ENCODE peak calls at places on chromosomes 11 and 22, in seven cellular contexts. O, Q, V, L, B, C and I are unnamed samples.

GRCh38 chr11:92276773-92277172 is 52.2 kb downstream of the FAT3 start:
- DNase-seq in V (no peak), Q (no peak), L (no peak), B (no peak), O (no peak), C (no peak), I (no peak)

GRCh38 chr11:112564228-112564955 is 303.7 kb upstream of the PLET1 start:
- DNase-seq in B (no peak), C (no peak), L (no peak), Q (no peak), O (no peak), V (no peak), I (no peak)

GRCh38 chr11:10693509-10694071 is at the start of gene IRAG1:
- DNase-seq in Q (peak), B (no peak), C (no peak), V (peak), O (no peak), L (peak), I (peak)

GRCh38 chr22:30290679-30291333 is 1.5 kb upstream of the CASTOR1 start:
- DNase-seq in Q (peak), B (peak), L (peak), V (peak), O (no peak), C (no peak), I (no peak)

GRCh38 chr22:36659762-36660509 is 43.6 kb downstream of the CACNG2 start:
- DNase-seq in C (peak), Q (peak), V (peak), B (no peak), L (no peak), O (peak), I (no peak)

GRCh38 chr22:36237462-36238347 is 1.6 kb downstream of the APOL2 start:
- DNase-seq in V (no peak), Q (peak), L (no peak), B (no peak), O (no peak), C (no peak), I (no peak)

GRCh38 chr11:77747381-77747969 is 73.0 kb downstream of the RSF1 start:
- DNase-seq in C (no peak), B (no peak), Q (no peak), L (no peak), V (no peak), O (no peak), I (no peak)

GRCh38 chr11:35820614-35821013 is 123.2 kb upstream of the LDLRAD3 start:
- DNase-seq in C (no peak), O (no peak), Q (no peak), V (no peak), B (no peak), L (no peak), I (no peak)

GRCh38 chr11:96472085-96472484 is 82.3 kb downstream of the JRKL start:
- DNase-seq in C (no peak), O (peak), Q (no peak), L (no peak), B (no peak), V (no peak), I (no peak)

GRCh38 chr11:93791493-93791892 is 7.4 kb downstream of the MED17 start:
- DNase-seq in L (no peak), C (no peak), B (no peak), V (no peak), Q (no peak), O (no peak), I (no peak)

GRCh38 chr11:34052608-34053160 is 1.2 kb downstream of the CAPRIN1 start:
- DNase-seq in V (peak), Q (no peak), C (peak), B (peak), O (peak), L (peak), I (peak)

GRCh38 chr22:19970479-19971275 is 29.1 kb upstream of the TXNRD2 start:
- DNase-seq in B (peak), L (peak), Q (no peak), O (peak), V (peak), C (peak), I (peak)

GRCh38 chr22:35638408-35638807 is 9.8 kb upstream of the APOL6 start:
- DNase-seq in Q (peak), C (no peak), V (peak), L (no peak), B (no peak), O (no peak), I (no peak)

GRCh38 chr11:63901660-63902059 is 15.3 kb downstream of the RCOR2 start:
- DNase-seq in C (no peak), V (no peak), O (peak), L (peak), B (no peak), Q (no peak), I (no peak)

GRCh38 chr11:118634435-118635236 is 27.2 kb downstream of the PHLDB1 start:
- DNase-seq in Q (peak), V (peak), C (peak), O (no peak), L (no peak), B (peak), I (peak)

GRCh38 chr11:17389957-17390649 is 1.6 kb upstream of the KCNJ11 start:
- DNase-seq in V (no peak), O (no peak), B (no peak), C (no peak), Q (no peak), L (no peak), I (no peak)

GRCh38 chr11:76615950-76616349 is 54.6 kb downstream of the LRRC32 start:
- DNase-seq in B (no peak), V (no peak), L (no peak), Q (peak), O (no peak), C (no peak), I (no peak)

GRCh38 chr11:115439385-115439784 is 64.8 kb downstream of the CADM1 start:
- DNase-seq in O (no peak), V (no peak), C (no peak), B (no peak), Q (no peak), L (no peak), I (no peak)

GRCh38 chr22:31289335-31289734 is 3.0 kb downstream of the PIK3IP1 start:
- DNase-seq in Q (no peak), O (no peak), B (no peak), L (no peak), C (no peak), V (no peak), I (no peak)

GRCh38 chr11:17673951-17674350 is 45.4 kb upstream of the MYOD1 start:
- DNase-seq in C (no peak), L (no peak), B (no peak), O (no peak), V (no peak), Q (no peak), I (no peak)

GRCh38 chr11:94134651-94135512 is 6.2 kb downstream of the PANX1 start:
- DNase-seq in L (no peak), V (no peak), O (no peak), B (no peak), Q (peak), C (peak), I (no peak)

GRCh38 chr11:45083544-45084087 is 62.8 kb upstream of the PRDM11 start:
- DNase-seq in Q (no peak), C (peak), B (no peak), O (peak), L (peak), V (peak), I (no peak)
- TF ChIP-seq CTCF in Q (no peak), C (peak), B (no peak), O (peak), L (peak), V (peak), I (peak)

GRCh38 chr11:45237666-45238348 is 48.3 kb downstream of the SYT13 start:
- DNase-seq in L (no peak), C (no peak), Q (no peak), V (no peak), B (no peak), O (no peak), I (no peak)

GRCh38 chr11:45233121-45233803 is 52.9 kb downstream of the SYT13 start:
- DNase-seq in C (peak), O (peak), L (peak), B (peak), V (peak), Q (peak), I (peak)

GRCh38 chr11:45232341-45233080 is 53.6 kb downstream of the SYT13 start:
- DNase-seq in B (no peak), L (no peak), C (no peak), Q (no peak), V (no peak), O (no peak), I (no peak)

GRCh38 chr11:45234306-45235006 is 51.7 kb downstream of the SYT13 start:
- DNase-seq in L (no peak), B (no peak), V (no peak), C (no peak), O (no peak), Q (no peak), I (no peak)

DNA sequence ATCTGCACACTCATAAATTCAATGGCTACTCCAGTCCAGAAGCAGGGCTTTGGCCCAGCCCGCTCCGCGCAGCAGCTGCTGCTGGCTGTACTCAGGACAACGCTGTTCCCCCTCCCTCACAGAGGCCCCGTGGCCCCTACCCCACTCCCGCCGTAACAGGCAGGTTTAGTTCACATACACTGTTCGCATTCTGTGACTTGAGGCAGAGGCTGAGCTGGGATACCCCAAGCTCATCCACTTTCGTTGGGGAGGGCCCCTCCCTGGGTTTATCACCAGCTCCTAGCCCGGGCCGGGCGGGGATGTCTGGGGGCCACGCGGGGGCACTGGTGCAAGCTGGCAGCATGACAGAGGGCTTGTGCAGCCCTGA is 52.4 kb downstream of the SYT13 start:
- DNase-seq in Q (no peak), C (no peak), O (no peak), L (no peak), V (no peak), B (no peak), I (no peak)
- TF ChIP-seq CTCF in Q (peak), C (no peak), O (no peak), L (no peak), V (no peak), B (peak), I (no peak)

GRCh38 chr11:101759771-101760450 is 154.9 kb upstream of the CEP126 start:
- DNase-seq in V (peak), C (no peak), L (no peak), O (peak), Q (no peak), B (no peak), I (no peak)
- TF ChIP-seq CTCF in V (peak), C (no peak), L (peak), O (peak), Q (no peak), B (no peak), I (no peak)

GRCh38 chr11:69526453-69526810 is 45.0 kb downstream of the LINC01488 start:
- DNase-seq in B (no peak), Q (no peak), O (no peak), L (no peak), C (no peak), V (no peak), I (no peak)

GRCh38 chr11:69524991-69525411 is 43.5 kb downstream of the LINC01488 start:
- DNase-seq in B (no peak), Q (peak), O (no peak), V (no peak), L (no peak), C (no peak), I (no peak)

GRCh38 chr11:69523453-69523852 is 42.0 kb downstream of the LINC01488 start:
- DNase-seq in L (no peak), C (no peak), Q (no peak), O (no peak), V (no peak), B (no peak), I (no peak)

GRCh38 chr11:69524291-69524882 is 42.9 kb downstream of the LINC01488 start:
- DNase-seq in Q (no peak), V (no peak), B (no peak), O (no peak), L (no peak), C (peak), I (peak)

DNA sequence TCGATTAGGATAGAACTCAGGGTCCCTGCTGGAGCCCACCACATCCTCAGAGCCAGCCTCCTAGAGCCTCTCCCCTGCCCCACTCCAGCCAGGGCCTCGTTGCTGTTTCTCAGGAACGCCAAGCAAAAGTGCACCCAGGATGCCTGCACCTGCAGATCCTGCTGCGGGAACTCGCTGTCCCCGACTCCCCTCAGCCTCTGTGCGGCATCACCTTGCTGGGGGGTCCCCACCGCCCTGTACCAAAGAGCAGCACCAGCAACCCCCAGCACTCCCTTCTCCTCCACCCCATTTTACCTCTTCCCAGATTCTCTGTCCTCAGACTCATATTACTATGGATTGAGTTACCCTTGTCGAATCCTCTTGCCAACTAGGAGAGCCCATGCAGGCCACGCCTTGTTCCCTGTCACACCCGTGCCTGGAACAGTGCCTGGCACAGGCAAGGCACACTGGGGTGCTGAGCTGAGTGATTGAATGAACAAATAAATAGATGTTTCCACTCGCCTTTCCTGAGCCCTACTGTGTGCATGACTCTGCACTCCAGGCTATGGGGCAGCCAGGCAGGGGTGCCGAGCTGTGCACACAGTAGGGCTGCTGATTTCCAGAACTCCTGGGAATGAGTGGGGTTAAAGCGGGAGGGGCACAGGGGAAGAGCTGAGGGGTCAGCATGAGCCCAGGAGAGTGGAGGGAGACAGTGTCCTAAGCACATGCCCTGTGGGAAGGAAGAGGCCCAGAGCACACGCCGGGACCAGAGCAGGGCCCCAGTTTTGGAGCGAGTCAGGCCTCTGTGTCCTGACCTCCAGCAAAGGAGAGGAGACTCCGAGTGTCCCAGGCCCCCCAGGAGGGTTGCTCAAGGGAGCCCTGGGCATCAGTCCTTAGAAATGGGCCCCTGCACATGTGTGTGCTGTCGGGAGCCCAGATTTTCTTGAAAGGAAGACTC is 44.3 kb downstream of the LINC01488 start:
- DNase-seq in C (no peak), L (no peak), V (no peak), O (no peak), Q (peak), B (no peak), I (no peak)
- TF ChIP-seq CTCF in C (no peak), L (no peak), V (no peak), O (no peak), Q (no peak), B (no peak), I (no peak)